ENCODE peak calls at places on chromosomes 12 and 14, in four cellular contexts. One of them, this sample, is unnamed.

GRCh38 chr14:66746316-66747006 is 238.5 kb downstream of the GPHN start:
- DNase-seq in stimulated activated CD4-positive, alpha-beta T cell treated with anti-CD3 and anti-CD28 coated beads, Interleukin-1b, Interleukin-23, amount 100 ng/mL, for 1 hour: no peak
- DNase-seq in stimulated activated naive CD4-positive, alpha-beta T cell: no peak
- DNase-seq in transverse colon: no peak
- DNase-seq in this sample: peak

GRCh38 chr12:117501470-117501869 is 140.0 kb upstream of the NOS1 start:
- DNase-seq in stimulated activated CD4-positive, alpha-beta T cell treated with anti-CD3 and anti-CD28 coated beads, Interleukin-1b, Interleukin-23, amount 100 ng/mL, for 1 hour: no peak
- DNase-seq in transverse colon: peak
- DNase-seq in stimulated activated naive CD4-positive, alpha-beta T cell: no peak
- DNase-seq in this sample: peak

GRCh38 chr12:48060474-48060873 is 45.4 kb downstream of the SENP1 start:
- DNase-seq in stimulated activated CD4-positive, alpha-beta T cell treated with anti-CD3 and anti-CD28 coated beads, Interleukin-1b, Interleukin-23, amount 100 ng/mL, for 1 hour: no peak
- DNase-seq in stimulated activated naive CD4-positive, alpha-beta T cell: no peak
- DNase-seq in transverse colon: no peak
- DNase-seq in this sample: no peak

GRCh38 chr12:9708853-9709252 is 24.0 kb downstream of the CLECL1 start:
- DNase-seq in stimulated activated naive CD4-positive, alpha-beta T cell: no peak
- DNase-seq in transverse colon: no peak
- DNase-seq in stimulated activated CD4-positive, alpha-beta T cell treated with anti-CD3 and anti-CD28 coated beads, Interleukin-1b, Interleukin-23, amount 100 ng/mL, for 1 hour: no peak
- DNase-seq in this sample: no peak

GRCh38 chr12:70920251-70920851 is at the start of gene PTPRR:
- DNase-seq in stimulated activated CD4-positive, alpha-beta T cell treated with anti-CD3 and anti-CD28 coated beads, Interleukin-1b, Interleukin-23, amount 100 ng/mL, for 1 hour: no peak
- DNase-seq in stimulated activated naive CD4-positive, alpha-beta T cell: no peak
- DNase-seq in transverse colon: no peak
- DNase-seq in this sample: peak

GRCh38 chr14:35879654-35880249 is 53.6 kb downstream of the BRMS1L start:
- DNase-seq in stimulated activated naive CD4-positive, alpha-beta T cell: no peak
- DNase-seq in stimulated activated CD4-positive, alpha-beta T cell treated with anti-CD3 and anti-CD28 coated beads, Interleukin-1b, Interleukin-23, amount 100 ng/mL, for 1 hour: no peak
- DNase-seq in transverse colon: no peak
- DNase-seq in this sample: no peak

GRCh38 chr14:104855532-104856090 is 9.5 kb upstream of the CEP170B start:
- DNase-seq in transverse colon: no peak
- DNase-seq in stimulated activated CD4-positive, alpha-beta T cell treated with anti-CD3 and anti-CD28 coated beads, Interleukin-1b, Interleukin-23, amount 100 ng/mL, for 1 hour: no peak
- DNase-seq in stimulated activated naive CD4-positive, alpha-beta T cell: no peak
- DNase-seq in this sample: no peak

GRCh38 chr14:80456200-80456599 is 244.9 kb upstream of the DIO2 start:
- DNase-seq in stimulated activated naive CD4-positive, alpha-beta T cell: no peak
- DNase-seq in stimulated activated CD4-positive, alpha-beta T cell treated with anti-CD3 and anti-CD28 coated beads, Interleukin-1b, Interleukin-23, amount 100 ng/mL, for 1 hour: no peak
- DNase-seq in transverse colon: no peak
- DNase-seq in this sample: no peak

GRCh38 chr12:46702581-46703344 is 123.0 kb downstream of the SLC38A4 start:
- DNase-seq in stimulated activated CD4-positive, alpha-beta T cell treated with anti-CD3 and anti-CD28 coated beads, Interleukin-1b, Interleukin-23, amount 100 ng/mL, for 1 hour: no peak
- DNase-seq in stimulated activated naive CD4-positive, alpha-beta T cell: no peak
- DNase-seq in transverse colon: no peak
- DNase-seq in this sample: no peak

GRCh38 chr12:14689996-14690395 is 6.4 kb downstream of the GUCY2C start:
- DNase-seq in transverse colon: no peak
- DNase-seq in stimulated activated naive CD4-positive, alpha-beta T cell: no peak
- DNase-seq in stimulated activated CD4-positive, alpha-beta T cell treated with anti-CD3 and anti-CD28 coated beads, Interleukin-1b, Interleukin-23, amount 100 ng/mL, for 1 hour: no peak
- DNase-seq in this sample: no peak

GRCh38 chr12:24947541-24948451 is 1.1 kb downstream of the BCAT1 start:
- DNase-seq in stimulated activated CD4-positive, alpha-beta T cell treated with anti-CD3 and anti-CD28 coated beads, Interleukin-1b, Interleukin-23, amount 100 ng/mL, for 1 hour: no peak
- DNase-seq in stimulated activated naive CD4-positive, alpha-beta T cell: no peak
- DNase-seq in transverse colon: no peak
- DNase-seq in this sample: no peak

GRCh38 chr14:35285168-35285990 is 6.8 kb upstream of the PSMA6 start:
- DNase-seq in transverse colon: no peak
- DNase-seq in stimulated activated naive CD4-positive, alpha-beta T cell: no peak
- DNase-seq in stimulated activated CD4-positive, alpha-beta T cell treated with anti-CD3 and anti-CD28 coated beads, Interleukin-1b, Interleukin-23, amount 100 ng/mL, for 1 hour: no peak
- DNase-seq in this sample: no peak

GRCh38 chr14:24705840-24706239 is 71.8 kb upstream of the GZMB start:
- DNase-seq in transverse colon: no peak
- DNase-seq in stimulated activated naive CD4-positive, alpha-beta T cell: no peak
- DNase-seq in stimulated activated CD4-positive, alpha-beta T cell treated with anti-CD3 and anti-CD28 coated beads, Interleukin-1b, Interleukin-23, amount 100 ng/mL, for 1 hour: no peak
- DNase-seq in this sample: no peak

GRCh38 chr12:62903151-62903550 is 31.8 kb downstream of the PPM1H start:
- DNase-seq in stimulated activated naive CD4-positive, alpha-beta T cell: no peak
- DNase-seq in stimulated activated CD4-positive, alpha-beta T cell treated with anti-CD3 and anti-CD28 coated beads, Interleukin-1b, Interleukin-23, amount 100 ng/mL, for 1 hour: no peak
- DNase-seq in transverse colon: no peak
- DNase-seq in this sample: no peak

GRCh38 chr14:53147208-53147607 is 5.9 kb downstream of the DDHD1 start:
- DNase-seq in stimulated activated naive CD4-positive, alpha-beta T cell: no peak
- DNase-seq in transverse colon: no peak
- DNase-seq in stimulated activated CD4-positive, alpha-beta T cell treated with anti-CD3 and anti-CD28 coated beads, Interleukin-1b, Interleukin-23, amount 100 ng/mL, for 1 hour: no peak
- DNase-seq in this sample: no peak

GRCh38 chr12:52004042-52004648 is 2.6 kb upstream of the TAMALIN start:
- DNase-seq in stimulated activated CD4-positive, alpha-beta T cell treated with anti-CD3 and anti-CD28 coated beads, Interleukin-1b, Interleukin-23, amount 100 ng/mL, for 1 hour: no peak
- DNase-seq in transverse colon: peak
- DNase-seq in stimulated activated naive CD4-positive, alpha-beta T cell: no peak
- DNase-seq in this sample: peak

GRCh38 chr12:64679487-64679983 is 69.2 kb downstream of the RASSF3 start:
- DNase-seq in stimulated activated naive CD4-positive, alpha-beta T cell: peak
- DNase-seq in stimulated activated CD4-positive, alpha-beta T cell treated with anti-CD3 and anti-CD28 coated beads, Interleukin-1b, Interleukin-23, amount 100 ng/mL, for 1 hour: no peak
- DNase-seq in transverse colon: peak
- DNase-seq in this sample: peak

GRCh38 chr12:67116134-67116533 is 153.0 kb upstream of the CAND1 start:
- DNase-seq in stimulated activated CD4-positive, alpha-beta T cell treated with anti-CD3 and anti-CD28 coated beads, Interleukin-1b, Interleukin-23, amount 100 ng/mL, for 1 hour: no peak
- DNase-seq in stimulated activated naive CD4-positive, alpha-beta T cell: no peak
- DNase-seq in transverse colon: no peak
- DNase-seq in this sample: no peak

GRCh38 chr14:23444314-23444713 is 8.9 kb upstream of the MYH7 start:
- DNase-seq in transverse colon: no peak
- DNase-seq in stimulated activated naive CD4-positive, alpha-beta T cell: no peak
- DNase-seq in stimulated activated CD4-positive, alpha-beta T cell treated with anti-CD3 and anti-CD28 coated beads, Interleukin-1b, Interleukin-23, amount 100 ng/mL, for 1 hour: no peak
- DNase-seq in this sample: no peak

GRCh38 chr12:78284417-78284816 is 453.7 kb downstream of the NAV3 start:
- DNase-seq in stimulated activated CD4-positive, alpha-beta T cell treated with anti-CD3 and anti-CD28 coated beads, Interleukin-1b, Interleukin-23, amount 100 ng/mL, for 1 hour: no peak
- DNase-seq in transverse colon: no peak
- DNase-seq in stimulated activated naive CD4-positive, alpha-beta T cell: no peak
- DNase-seq in this sample: no peak

GRCh38 chr12:14850929-14851663 is 7.8 kb upstream of the ART4 start:
- DNase-seq in transverse colon: no peak
- DNase-seq in stimulated activated CD4-positive, alpha-beta T cell treated with anti-CD3 and anti-CD28 coated beads, Interleukin-1b, Interleukin-23, amount 100 ng/mL, for 1 hour: no peak
- DNase-seq in stimulated activated naive CD4-positive, alpha-beta T cell: no peak
- DNase-seq in this sample: no peak

GRCh38 chr12:47725893-47726292 is 603 bp upstream of the ENDOU start:
- DNase-seq in stimulated activated CD4-positive, alpha-beta T cell treated with anti-CD3 and anti-CD28 coated beads, Interleukin-1b, Interleukin-23, amount 100 ng/mL, for 1 hour: no peak
- DNase-seq in transverse colon: no peak
- DNase-seq in stimulated activated naive CD4-positive, alpha-beta T cell: no peak
- DNase-seq in this sample: no peak

GRCh38 chr14:70995671-70996070 is 88.4 kb downstream of the PCNX1 start:
- DNase-seq in transverse colon: peak
- DNase-seq in stimulated activated naive CD4-positive, alpha-beta T cell: no peak
- DNase-seq in stimulated activated CD4-positive, alpha-beta T cell treated with anti-CD3 and anti-CD28 coated beads, Interleukin-1b, Interleukin-23, amount 100 ng/mL, for 1 hour: no peak
- DNase-seq in this sample: no peak

GRCh38 chr14:50844397-50844796 is 13.4 kb upstream of the NIN start:
- DNase-seq in stimulated activated CD4-positive, alpha-beta T cell treated with anti-CD3 and anti-CD28 coated beads, Interleukin-1b, Interleukin-23, amount 100 ng/mL, for 1 hour: no peak
- DNase-seq in transverse colon: no peak
- DNase-seq in stimulated activated naive CD4-positive, alpha-beta T cell: no peak
- DNase-seq in this sample: no peak

GRCh38 chr14:39368261-39368959 is 63.8 kb downstream of the FBXO33 start:
- DNase-seq in stimulated activated naive CD4-positive, alpha-beta T cell: no peak
- DNase-seq in transverse colon: peak
- DNase-seq in stimulated activated CD4-positive, alpha-beta T cell treated with anti-CD3 and anti-CD28 coated beads, Interleukin-1b, Interleukin-23, amount 100 ng/mL, for 1 hour: no peak
- DNase-seq in this sample: peak

GRCh38 chr12:117412465-117413190 is 51.2 kb upstream of the NOS1 start:
- DNase-seq in transverse colon: no peak
- DNase-seq in stimulated activated naive CD4-positive, alpha-beta T cell: no peak
- DNase-seq in stimulated activated CD4-positive, alpha-beta T cell treated with anti-CD3 and anti-CD28 coated beads, Interleukin-1b, Interleukin-23, amount 100 ng/mL, for 1 hour: no peak
- DNase-seq in this sample: no peak

GRCh38 chr14:99476864-99477263 is 3.8 kb downstream of the SETD3 start:
- DNase-seq in stimulated activated naive CD4-positive, alpha-beta T cell: no peak
- DNase-seq in transverse colon: no peak
- DNase-seq in stimulated activated CD4-positive, alpha-beta T cell treated with anti-CD3 and anti-CD28 coated beads, Interleukin-1b, Interleukin-23, amount 100 ng/mL, for 1 hour: no peak
- DNase-seq in this sample: no peak

GRCh38 chr12:75505706-75506312 is 5.6 kb downstream of the KRR1 start:
- DNase-seq in stimulated activated CD4-positive, alpha-beta T cell treated with anti-CD3 and anti-CD28 coated beads, Interleukin-1b, Interleukin-23, amount 100 ng/mL, for 1 hour: no peak
- DNase-seq in stimulated activated naive CD4-positive, alpha-beta T cell: no peak
- DNase-seq in transverse colon: no peak
- DNase-seq in this sample: no peak

GRCh38 chr12:84270470-84271140 is 642.0 kb downstream of the SLC6A15 start:
- DNase-seq in stimulated activated naive CD4-positive, alpha-beta T cell: no peak
- DNase-seq in stimulated activated CD4-positive, alpha-beta T cell treated with anti-CD3 and anti-CD28 coated beads, Interleukin-1b, Interleukin-23, amount 100 ng/mL, for 1 hour: no peak
- DNase-seq in transverse colon: no peak
- DNase-seq in this sample: no peak

This sample was measured in body of pancreas.